ENCODE peak calls at places on chromosomes 11 and 22, in eight cellular contexts. S, Y, L, U, D, O, F and J are unnamed samples.

GRCh38 chr22:49622241-49623105 is 205.2 kb downstream of the BRD1 start:
- DNase-seq in S (no peak), Y (no peak), L (no peak), U (no peak), D (peak), O (no peak), F (no peak), J (no peak)

GRCh38 chr11:65505434-65506315 is 6.8 kb downstream of the MALAT1 start:
- DNase-seq in S (no peak), Y (no peak), L (peak), U (no peak), D (peak), O (peak), F (no peak), J (no peak)

GRCh38 chr22:31244044-31244942 is 32.2 kb downstream of the LIMK2 start:
- DNase-seq in S (peak), Y (no peak), L (peak), U (no peak), D (no peak), O (peak), F (peak), J (no peak)

GRCh38 chr11:116691779-116692178 is 81.0 kb downstream of the BUD13 start:
- DNase-seq in S (no peak), Y (peak), L (peak), U (peak), D (peak), O (peak), F (peak), J (peak)

GRCh38 chr11:69804769-69805508 is 14.3 kb downstream of the FGF3 start:
- DNase-seq in S (no peak), Y (no peak), L (no peak), U (no peak), D (no peak), O (no peak), F (no peak), J (no peak)

GRCh38 chr11:44787981-44788380 is 61.2 kb downstream of the TSPAN18 start:
- DNase-seq in S (no peak), Y (no peak), L (no peak), U (no peak), D (peak), O (no peak), F (no peak), J (no peak)

GRCh38 chr11:76164861-76165751 is 41.2 kb downstream of the WNT11 start:
- DNase-seq in S (no peak), Y (no peak), L (no peak), U (peak), D (no peak), O (no peak), F (no peak), J (no peak)

GRCh38 chr22:36469094-36469710 is 12.2 kb downstream of the TXN2 start:
- DNase-seq in S (no peak), Y (no peak), L (no peak), U (no peak), D (no peak), O (no peak), F (no peak), J (no peak)

GRCh38 chr22:23391022-23391421 is 189.1 kb downstream of the IGLL1 start:
- DNase-seq in S (no peak), Y (no peak), L (no peak), U (peak), D (peak), O (no peak), F (no peak), J (no peak)

GRCh38 chr11:40302669-40303068 is 1156.8 kb downstream of the LRRC4C start:
- DNase-seq in S (no peak), Y (no peak), L (no peak), U (no peak), D (no peak), O (peak), F (no peak), J (no peak)

GRCh38 chr11:124837491-124837856 is 27.8 kb upstream of the ROBO3 start:
- DNase-seq in S (peak), Y (no peak), L (peak), U (no peak), D (no peak), O (peak), F (peak), J (no peak)

GRCh38 chr11:15563054-15563453 is 448.3 kb downstream of the INSC start:
- DNase-seq in S (no peak), Y (no peak), L (no peak), U (no peak), D (no peak), O (no peak), F (no peak), J (no peak)

GRCh38 chr11:66291706-66292542 is at the start of gene TMEM151A:
- DNase-seq in S (no peak), Y (no peak), L (peak), U (no peak), D (no peak), O (no peak), F (no peak), J (no peak)

GRCh38 chr11:27282806-27283205 is 80.2 kb downstream of the CCDC34 start:
- DNase-seq in S (no peak), Y (no peak), L (peak), U (no peak), D (no peak), O (no peak), F (no peak), J (no peak)

DNA sequence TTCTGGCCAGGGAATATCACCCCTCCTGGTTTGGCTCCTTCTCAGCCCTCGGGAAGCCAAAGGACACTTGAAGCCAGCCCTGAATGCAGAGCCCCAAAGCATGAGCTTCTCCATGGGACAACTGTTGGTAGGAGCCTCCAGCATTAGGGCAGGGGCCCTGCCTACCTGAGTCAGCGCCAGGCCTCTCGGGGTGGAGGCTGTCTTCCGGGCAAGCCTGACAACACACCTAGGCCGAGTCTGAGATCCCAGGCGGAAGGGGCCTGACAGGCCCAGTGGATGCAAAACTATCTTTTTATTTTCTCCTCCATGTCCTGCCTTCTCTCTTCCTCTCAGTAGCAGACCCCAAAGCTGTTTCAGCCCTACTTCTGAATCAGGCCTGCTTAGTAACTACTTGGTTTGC is 27.6 kb downstream of the RCOR2 start:
- DNase-seq in S (no peak), Y (no peak), L (no peak), U (no peak), D (no peak), O (no peak), F (no peak), J (no peak)
- H3K4me3 ChIP-seq in S (no peak), Y (peak), L (peak), U (peak), D (no peak), O (no peak), F (peak), J (no peak)

GRCh38 chr11:847876-848275 is 5.2 kb downstream of the TSPAN4 start:
- DNase-seq in S (no peak), Y (no peak), L (no peak), U (no peak), D (no peak), O (no peak), F (no peak), J (no peak)
- H3K4me3 ChIP-seq in S (no peak), Y (no peak), L (no peak), U (no peak), D (no peak), O (no peak), F (no peak), J (no peak)

DNA sequence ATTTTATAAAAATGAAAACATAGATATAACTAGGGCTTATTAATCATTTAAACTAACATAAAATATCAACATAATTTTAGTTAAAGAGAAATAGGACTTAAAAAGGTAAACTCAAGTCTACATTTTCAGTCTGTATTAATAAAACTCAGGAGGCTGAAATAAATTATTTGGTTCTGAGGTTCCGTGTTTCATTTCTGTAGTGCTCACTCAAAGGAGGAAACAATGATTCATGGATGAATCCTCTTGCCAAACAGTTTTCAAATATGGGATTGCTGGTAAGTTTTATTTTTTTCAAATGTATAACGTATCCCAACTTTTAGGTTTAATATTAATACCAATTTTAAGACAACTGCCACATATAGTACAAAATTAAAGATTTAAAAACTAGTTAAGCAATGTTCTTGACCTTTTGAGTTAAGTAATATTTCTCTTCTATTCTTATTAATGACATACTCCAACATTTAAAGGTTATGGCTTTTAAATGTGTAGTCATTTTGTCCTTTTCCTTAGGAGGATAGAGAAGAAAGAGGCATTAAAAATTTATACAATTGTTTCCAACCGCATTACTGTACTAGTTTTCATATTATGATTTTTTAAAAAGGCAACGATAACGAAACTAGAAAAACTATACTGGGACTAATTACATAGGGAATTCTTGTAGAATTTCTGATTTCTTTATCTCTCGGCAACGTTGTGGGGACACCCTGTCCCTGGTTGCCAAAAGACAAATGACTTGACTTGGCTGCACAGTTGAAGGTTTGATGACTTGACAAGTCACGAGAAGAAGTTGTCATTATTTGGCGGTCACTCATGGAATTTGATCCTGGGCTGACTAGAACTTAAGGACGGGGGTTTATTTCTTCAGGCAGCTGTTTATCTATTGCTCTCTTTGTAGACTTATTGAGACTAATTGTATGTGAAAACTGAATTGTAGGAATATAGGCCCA is 69.2 kb upstream of the ADSL start:
- DNase-seq in S (no peak), Y (no peak), L (no peak), U (no peak), D (no peak), O (peak), F (no peak), J (no peak)
- H3K4me3 ChIP-seq in S (no peak), Y (no peak), L (no peak), U (peak), D (peak), O (peak), F (no peak), J (no peak)

GRCh38 chr22:39150848-39151215 is 1.6 kb downstream of the CBX7 start:
- DNase-seq in S (no peak), Y (no peak), L (peak), U (no peak), D (peak), O (no peak), F (no peak), J (no peak)
- H3K4me3 ChIP-seq in S (no peak), Y (no peak), L (no peak), U (peak), D (no peak), O (no peak), F (no peak), J (no peak)